ENCODE peak calls at places on chromosome 20, in eight cellular contexts. J is progenitor cell of endocrine pancreas, N is GM10248, R is neural crest cell, W is spleen, B is fibroblast of pulmonary artery, M is BE2C, T is WTC11. D is an unnamed sample.

GRCh38 chr20:58495623-58496428 is 19.4 kb downstream of the APCDD1L start:
- DNase-seq in J (no peak), W (no peak), B (no peak), T (no peak), R (no peak), M (no peak), N (no peak), D (no peak)

GRCh38 chr20:15154070-15154469 is 816.7 kb upstream of the FLRT3 start:
- DNase-seq in N (no peak), R (no peak), W (no peak), T (no peak), J (no peak), B (no peak), M (no peak), D (no peak)

GRCh38 chr20:2693286-2693995 is 861 bp downstream of the EBF4 start:
- DNase-seq in B (peak), M (peak), R (peak), N (peak), W (no peak), J (peak), T (peak), D (peak)

GRCh38 chr20:9225879-9226278 is 157.0 kb downstream of the PLCB4 start:
- DNase-seq in M (no peak), R (no peak), J (no peak), B (no peak), T (no peak), N (no peak), W (no peak), D (no peak)

GRCh38 chr20:32539817-32540675 is 45.1 kb downstream of the NOL4L start:
- DNase-seq in B (no peak), M (no peak), N (no peak), J (no peak), R (no peak), T (no peak), W (peak), D (peak)

GRCh38 chr20:23995905-23996666 is 7.5 kb upstream of the GGTLC1 start:
- DNase-seq in N (peak), B (peak), R (peak), M (peak), W (no peak), T (no peak), J (no peak), D (peak)

GRCh38 chr20:1535420-1536175 is 21.9 kb downstream of the SIRPD start:
- DNase-seq in T (no peak), M (no peak), N (peak), B (no peak), J (no peak), W (peak), R (no peak), D (no peak)

GRCh38 chr20:22795897-22796296 is 211.5 kb upstream of the FOXA2 start:
- DNase-seq in N (no peak), M (no peak), R (no peak), B (peak), W (no peak), J (no peak), T (no peak), D (no peak)

GRCh38 chr20:32155017-32155965 is 45.8 kb downstream of the TM9SF4 start:
- DNase-seq in B (peak), M (peak), W (peak), N (peak), J (no peak), R (peak), T (peak), D (peak)

GRCh38 chr20:58623579-58624473 is 27.3 kb upstream of the STX16 start:
- DNase-seq in B (peak), W (peak), M (peak), R (peak), N (no peak), T (no peak), J (no peak), D (no peak)

GRCh38 chr20:51354191-51354768 is 188.2 kb downstream of the NFATC2 start:
- DNase-seq in R (no peak), B (no peak), T (no peak), W (peak), J (no peak), N (no peak), M (no peak), D (no peak)

GRCh38 chr20:51801220-51801991 is 915 bp downstream of the SALL4 start:
- DNase-seq in R (peak), N (no peak), B (no peak), J (peak), T (peak), W (no peak), M (no peak), D (peak)

GRCh38 chr20:38649275-38649891 is 47.8 kb downstream of the ARHGAP40 start:
- DNase-seq in J (no peak), B (peak), T (peak), R (peak), N (peak), M (peak), W (no peak), D (peak)

GRCh38 chr20:24164360-24164759 is 175.8 kb upstream of the GGTLC1 start:
- DNase-seq in B (peak), R (peak), T (peak), M (peak), J (no peak), W (no peak), N (no peak), D (peak)

GRCh38 chr20:51687071-51687470 is 81.1 kb downstream of the ATP9A start:
- DNase-seq in T (no peak), N (no peak), R (no peak), B (peak), J (no peak), M (no peak), W (no peak), D (no peak)

GRCh38 chr20:3046677-3047462 is 1.0 kb downstream of the MRPS26 start:
- DNase-seq in T (no peak), J (peak), R (no peak), B (peak), M (no peak), N (peak), W (no peak), D (no peak)

GRCh38 chr20:38863024-38863851 is 57.7 kb downstream of the PPP1R16B start:
- DNase-seq in B (no peak), J (no peak), T (no peak), M (no peak), R (no peak), N (peak), W (no peak), D (no peak)

GRCh38 chr20:63502671-63503172 is 3.8 kb upstream of the EEF1A2 start:
- DNase-seq in R (no peak), W (no peak), J (peak), M (peak), N (no peak), B (no peak), T (no peak), D (no peak)

GRCh38 chr20:31691646-31692275 is 30.9 kb downstream of the BCL2L1 start:
- DNase-seq in T (no peak), M (no peak), N (peak), J (no peak), R (no peak), B (no peak), W (no peak), D (no peak)

GRCh38 chr20:17822540-17823155 is 122.9 kb downstream of the BANF2 start:
- DNase-seq in T (no peak), M (no peak), J (no peak), W (peak), R (no peak), B (no peak), N (no peak), D (no peak)

GRCh38 chr20:57927376-57927775 is 217.6 kb upstream of the PMEPA1 start:
- DNase-seq in N (no peak), B (no peak), J (no peak), T (no peak), M (no peak), R (no peak), W (no peak), D (no peak)

GRCh38 chr20:58833921-58834320 is 16.8 kb downstream of the GNAS-AS1 start:
- DNase-seq in M (no peak), B (no peak), R (no peak), J (no peak), T (no peak), N (no peak), W (peak), D (no peak)

GRCh38 chr20:63896136-63896890 is 1.4 kb downstream of the DNAJC5 start:
- DNase-seq in B (no peak), J (no peak), N (peak), W (peak), T (no peak), M (no peak), R (no peak), D (no peak)

GRCh38 chr20:23659989-23660837 is 22.5 kb upstream of the CST3 start:
- DNase-seq in B (peak), M (no peak), J (no peak), R (no peak), N (no peak), W (no peak), T (no peak), D (no peak)

GRCh38 chr20:41655966-41656685 is 37.9 kb upstream of the CHD6 start:
- DNase-seq in J (no peak), M (peak), T (no peak), N (no peak), B (no peak), R (no peak), W (no peak), D (peak)

GRCh38 chr20:63538204-63539091 is 1.3 kb upstream of the PTK6 start:
- DNase-seq in M (no peak), R (no peak), N (peak), T (peak), J (no peak), B (peak), W (no peak), D (no peak)

GRCh38 chr20:32858189-32858588 is 534 bp upstream of the EFCAB8 start:
- DNase-seq in N (no peak), M (no peak), R (no peak), B (no peak), T (no peak), W (no peak), J (no peak), D (no peak)

GRCh38 chr20:48682529-48683385 is 145.0 kb downstream of the PREX1 start:
- DNase-seq in T (peak), M (peak), W (peak), R (no peak), B (peak), J (peak), N (no peak), D (peak)

DNA sequence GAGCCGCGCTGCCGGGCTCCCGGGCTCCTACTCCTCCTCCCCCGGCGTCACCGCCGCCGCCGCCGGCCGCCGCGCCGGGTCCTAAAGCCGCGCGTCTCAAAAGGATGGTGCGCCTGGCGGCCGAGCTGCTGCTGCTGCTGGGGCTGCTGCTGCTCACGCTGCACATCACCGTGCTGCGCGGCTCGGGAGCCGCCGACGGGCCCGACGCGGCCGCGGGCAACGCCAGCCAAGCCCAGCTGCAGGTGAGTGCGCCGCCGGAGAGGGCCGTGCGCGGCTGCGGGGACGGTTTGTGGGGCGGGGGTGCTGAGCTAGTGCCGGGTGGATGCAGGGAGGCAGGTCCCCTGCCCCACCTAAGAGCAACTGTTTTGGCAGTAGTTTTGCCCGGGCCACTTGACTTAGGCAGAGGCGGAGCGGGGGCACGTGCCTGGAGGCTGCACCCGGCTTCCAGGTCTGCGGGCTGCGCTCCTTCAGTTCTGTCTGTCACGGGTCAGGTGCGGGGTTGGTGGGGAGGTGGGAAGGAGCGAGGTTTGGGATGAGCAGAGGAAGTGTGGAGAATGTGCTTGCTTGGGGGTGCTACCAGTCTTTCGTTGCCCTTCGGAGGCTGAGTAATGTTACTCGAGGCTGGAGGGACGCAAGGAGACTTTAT is 722 bp downstream of the ISM1 start:
- DNase-seq in N (peak), B (peak), J (peak), M (peak), W (peak), R (peak), T (peak), D (peak)
- TF ChIP-seq CTCF in N (no peak), B (no peak), J (no peak), M (no peak), W (no peak), R (peak), T (no peak), D (no peak)

DNA sequence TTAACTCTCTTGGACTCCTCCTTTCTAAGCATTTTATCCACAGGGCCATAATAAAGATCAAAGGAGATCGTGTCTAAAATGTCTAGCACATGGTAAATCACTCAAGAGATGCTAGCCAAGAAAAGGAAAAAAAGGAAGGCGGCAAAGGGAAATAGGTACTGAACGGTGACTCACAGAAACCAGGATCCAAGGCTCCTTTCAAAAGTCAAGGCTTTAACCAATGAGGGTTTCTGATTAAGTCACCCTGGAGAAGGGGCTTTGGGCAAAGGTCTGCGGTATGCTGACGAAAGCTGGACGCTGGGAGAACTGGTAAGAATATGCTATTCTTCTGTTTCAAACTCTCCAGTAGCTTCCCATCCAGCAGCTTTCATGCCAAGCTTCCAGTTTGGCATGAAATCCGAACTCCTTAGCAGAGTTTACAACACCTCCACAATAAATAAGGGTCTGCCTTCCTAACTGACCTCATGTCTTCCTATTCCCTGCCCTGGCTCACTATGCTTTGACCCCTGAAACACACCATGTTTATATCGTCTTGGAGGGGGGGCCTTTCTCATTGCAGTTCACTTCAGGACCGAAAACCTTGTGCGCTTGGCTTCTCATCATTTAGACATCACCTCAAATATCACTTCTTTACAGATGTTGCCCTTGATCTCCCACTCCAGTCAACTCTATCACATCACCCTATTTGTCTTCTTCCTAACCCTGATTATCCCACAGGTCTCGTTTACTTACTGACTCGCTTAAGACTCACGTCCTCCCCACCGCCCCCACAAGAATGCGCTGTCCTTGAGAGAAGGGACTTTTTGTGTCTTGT is 908 bp downstream of the TOMM34 start:
- DNase-seq in N (peak), M (no peak), W (no peak), J (no peak), T (no peak), R (no peak), B (peak), D (no peak)
- TF ChIP-seq CTCF in N (no peak), M (no peak), W (no peak), J (no peak), T (no peak), R (no peak), B (peak), D (no peak)

DNA sequence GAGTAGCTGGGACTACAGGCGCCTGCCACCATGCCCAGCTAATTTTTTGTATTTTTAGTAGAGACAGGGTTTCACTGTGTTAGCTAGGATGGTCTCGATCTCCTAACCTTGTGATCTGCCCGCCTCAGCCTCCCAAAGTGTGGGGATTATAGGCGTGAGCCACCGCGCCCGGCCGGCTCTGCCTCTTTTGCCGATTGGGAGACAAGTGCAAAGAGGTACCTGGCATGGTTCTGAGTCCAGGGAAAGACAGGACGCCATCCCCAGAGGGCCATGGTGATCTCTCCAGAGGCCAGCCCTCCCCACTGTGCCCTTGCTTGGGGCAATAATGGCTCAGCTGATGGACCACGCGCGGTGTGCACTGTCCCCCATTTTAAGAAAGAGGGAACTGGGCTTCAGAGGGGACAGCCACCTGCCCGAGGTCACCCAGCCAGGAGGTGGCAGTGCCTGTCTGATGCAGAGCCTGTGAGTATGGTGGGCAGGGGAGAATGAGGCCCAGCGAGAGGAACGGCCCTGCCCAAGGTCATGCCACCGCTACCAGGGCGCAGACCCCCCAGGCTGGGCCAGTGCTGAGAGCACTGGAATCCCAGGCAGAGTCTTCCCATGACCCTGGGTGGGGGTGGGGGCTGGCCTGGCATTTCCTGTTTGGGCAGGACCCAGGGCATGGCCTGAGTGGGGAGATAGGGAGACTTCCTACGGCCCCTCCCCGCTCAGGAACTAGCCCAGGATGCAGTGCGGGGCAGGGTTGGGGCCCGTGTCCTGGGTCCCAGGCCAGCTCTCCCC is 61.0 kb downstream of the SNAI1 start:
- DNase-seq in B (no peak), W (no peak), T (no peak), R (no peak), N (no peak), J (no peak), M (no peak), D (no peak)
- TF ChIP-seq CTCF in B (no peak), W (no peak), T (no peak), R (no peak), N (no peak), J (no peak), M (no peak), D (no peak)

GRCh38 chr20:61965606-61966491 is 99.8 kb downstream of the TAF4 start:
- DNase-seq in J (no peak), W (peak), T (peak), N (no peak), B (no peak), M (peak), R (no peak), D (no peak)
- TF ChIP-seq CTCF in J (no peak), W (no peak), T (no peak), N (no peak), B (no peak), M (peak), R (no peak), D (no peak)

GRCh38 chr20:60050193-60050960 is 92.2 kb downstream of the CDH26 start:
- DNase-seq in T (peak), J (no peak), W (no peak), R (no peak), N (no peak), B (no peak), M (no peak), D (no peak)
- TF ChIP-seq CTCF in T (peak), J (peak), W (no peak), R (peak), N (peak), B (no peak), M (peak), D (no peak)

GRCh38 chr20:62477669-62478450 is 2.1 kb upstream of the GATA5 start:
- DNase-seq in R (no peak), J (no peak), N (no peak), T (peak), W (no peak), M (no peak), B (no peak), D (peak)
- TF ChIP-seq CTCF in R (peak), J (peak), N (no peak), T (no peak), W (no peak), M (peak), B (no peak), D (no peak)

GRCh38 chr20:45538209-45538798 is 978 bp downstream of the WFDC6 start:
- DNase-seq in M (no peak), T (peak), W (no peak), B (no peak), J (no peak), R (no peak), N (no peak), D (no peak)
- TF ChIP-seq CTCF in M (peak), T (no peak), W (no peak), B (no peak), J (peak), R (no peak), N (no peak), D (no peak)

GRCh38 chr20:43209831-43210230 is 20.1 kb upstream of the PTPRT start:
- DNase-seq in R (no peak), M (no peak), J (no peak), N (no peak), T (no peak), W (no peak), B (no peak), D (no peak)

GRCh38 chr20:43205699-43206098 is 16.0 kb upstream of the PTPRT start:
- DNase-seq in T (no peak), W (no peak), R (no peak), B (no peak), J (no peak), M (no peak), N (no peak), D (no peak)
- TF ChIP-seq CTCF in T (peak), W (no peak), R (peak), B (no peak), J (no peak), M (no peak), N (no peak), D (peak)

GRCh38 chr20:21228511-21228910 is 74.6 kb upstream of the XRN2 start:
- DNase-seq in T (no peak), W (no peak), J (no peak), R (no peak), N (peak), B (no peak), M (no peak), D (no peak)
- TF ChIP-seq CTCF in T (no peak), W (no peak), J (no peak), R (no peak), N (no peak), B (no peak), M (no peak), D (no peak)

GRCh38 chr20:34215711-34216381 is 25.4 kb upstream of the ASIP start:
- DNase-seq in M (peak), J (peak), B (peak), R (peak), W (peak), N (peak), T (peak), D (peak)
- TF ChIP-seq CTCF in M (no peak), J (peak), B (no peak), R (peak), W (no peak), N (no peak), T (no peak), D (no peak)